ENCODE peak calls at places on chromosomes 4 and X, in four cellular contexts. J, B, Z and F are unnamed samples.

GRCh38 chr4:77104405-77105292 is 28.9 kb upstream of the CCNI start:
- DNase-seq in Z (no peak), B (no peak), J (peak; percentile 79), F (no peak)

GRCh38 chr4:176883108-176883550 is 90.4 kb upstream of the VEGFC start:
- DNase-seq in Z (no peak), B (no peak), J (peak; percentile 33), F (no peak)

GRCh38 chr4:48085821-48086602 is 48.0 kb downstream of the TXK start:
- DNase-seq in Z (no peak), J (no peak), B (no peak), F (no peak)

GRCh38 chrX:19747672-19748610 is 139.5 kb downstream of the SH3KBP1 start:
- DNase-seq in J (no peak), B (no peak), Z (no peak), F (no peak)

GRCh38 chr4:142874684-142875083 is 28.6 kb upstream of the INPP4B start:
- DNase-seq in J (no peak), B (no peak), Z (no peak), F (no peak)

GRCh38 chr4:139798456-139798855 is 132.8 kb downstream of the MGST2 start:
- DNase-seq in B (no peak), Z (no peak), J (no peak), F (no peak)

GRCh38 chrX:1045680-1046314 is 166.7 kb downstream of the CRLF2 start:
- DNase-seq in B (no peak), J (no peak), Z (no peak), F (no peak)

GRCh38 chr4:152014280-152014679 is 253.5 kb upstream of the GATB start:
- DNase-seq in B (no peak), Z (no peak), J (no peak), F (no peak)

GRCh38 chr4:129394635-129395034 is 298.7 kb downstream of the C4orf33 start:
- DNase-seq in Z (no peak), B (no peak), J (no peak), F (no peak)

GRCh38 chr4:110620352-110621327 is 2.2 kb downstream of the PITX2 start:
- DNase-seq in J (peak; percentile 28), B (no peak), Z (peak; percentile 76), F (no peak)

GRCh38 chr4:96162631-96163030 is 322.7 kb downstream of the PDHA2 start:
- DNase-seq in B (peak; percentile 7), Z (no peak), J (peak; percentile 68), F (no peak)

GRCh38 chr4:8737601-8738279 is 133.9 kb downstream of the HMX1 start:
- DNase-seq in B (no peak), Z (no peak), J (no peak), F (no peak)

GRCh38 chrX:47168495-47169073 is 23.6 kb downstream of the RBM10 start:
- DNase-seq in Z (no peak), B (no peak), J (no peak), F (no peak)

GRCh38 chr4:40515398-40516293 is 114.0 kb downstream of the RBM47 start:
- DNase-seq in Z (peak; percentile 16), J (peak; percentile 29), B (no peak), F (no peak)

GRCh38 chr4:52750819-52751348 is 341 bp downstream of the ERVMER34-1 start:
- DNase-seq in J (no peak), Z (no peak), B (no peak), F (no peak)